ENCODE peak calls at places on chromosome 7, in four cellular contexts. X is iris pigment epithelial cell; D is activated CD8-positive, alpha-beta memory T cell treated with anti-CD3 and anti-CD28 coated beads for 48 hours; N is SJSA1. C is an unnamed sample.

GRCh38 chr7:135773451-135773850 is 24.8 kb upstream of the FAM180A start:
- DNase-seq in X (no peak), D (no peak), N (no peak), C (no peak)

GRCh38 chr7:109318146-109318545 is 748.5 kb downstream of the DNAJB9 start:
- DNase-seq in X (no peak), D (no peak), N (no peak), C (no peak)

GRCh38 chr7:100100420-100101015 is 679 bp downstream of the MCM7 start:
- DNase-seq in X (peak), D (peak), N (peak), C (peak)

GRCh38 chr7:94763268-94763667 is 107.3 kb upstream of the SGCE start:
- DNase-seq in X (peak), D (no peak), N (no peak), C (no peak)

GRCh38 chr7:151271699-151272355 is 23.3 kb upstream of the SMARCD3 start:
- DNase-seq in X (peak), D (no peak), N (no peak), C (no peak)

GRCh38 chr7:134553976-134554375 is 5.1 kb downstream of the AKR1B15 start:
- DNase-seq in X (peak), D (no peak), N (no peak), C (no peak)

GRCh38 chr7:73827568-73828106 is 3.2 kb upstream of the CLDN4 start:
- DNase-seq in X (no peak), D (no peak), N (no peak), C (no peak)

GRCh38 chr7:129824291-129825004 is 128.3 kb downstream of the UBE2H start:
- DNase-seq in X (no peak), D (no peak), N (no peak), C (no peak)

GRCh38 chr7:142328006-142328405 is 70.1 kb upstream of the PRSS58 start:
- DNase-seq in X (no peak), D (no peak), N (no peak), C (no peak)

GRCh38 chr7:37062019-37062418 is 337.7 kb upstream of the AOAH start:
- DNase-seq in X (no peak), D (no peak), N (no peak), C (no peak)

GRCh38 chr7:35253182-35253679 is 669 bp downstream of the TBX20 start:
- DNase-seq in X (no peak), D (no peak), N (no peak), C (no peak)

GRCh38 chr7:106818736-106819135 is 46.3 kb upstream of the PIK3CG start:
- DNase-seq in X (no peak), D (no peak), N (no peak), C (no peak)

GRCh38 chr7:107384025-107384424 is 85.8 kb upstream of the GPR22 start:
- DNase-seq in X (no peak), D (no peak), N (no peak), C (no peak)

GRCh38 chr7:137453356-137453755 is 109.8 kb upstream of the PTN start:
- DNase-seq in X (no peak), D (no peak), N (no peak), C (no peak)

GRCh38 chr7:89103564-89103963 is 308.0 kb upstream of the TEX47 start:
- DNase-seq in X (no peak), D (no peak), N (no peak), C (no peak)

GRCh38 chr7:121433775-121434174 is 37.7 kb upstream of the FAM3C start:
- DNase-seq in X (no peak), D (no peak), N (no peak), C (no peak)

GRCh38 chr7:34603711-34604444 is 54.1 kb upstream of the NPSR1 start:
- DNase-seq in X (no peak), D (no peak), N (no peak), C (no peak)

GRCh38 chr7:81161459-81162075 is 242.7 kb upstream of the SEMA3C start:
- DNase-seq in X (peak), D (no peak), N (no peak), C (no peak)

GRCh38 chr7:111587715-111588433 is 25.6 kb upstream of the IMMP2L start:
- DNase-seq in X (peak), D (no peak), N (no peak), C (no peak)

GRCh38 chr7:24573554-24574338 is 494 bp downstream of the PALS2 start:
- DNase-seq in X (peak), D (no peak), N (peak), C (peak)

GRCh38 chr7:71615017-71615416 is 483.1 kb downstream of the GALNT17 start:
- DNase-seq in X (no peak), D (no peak), N (no peak), C (no peak)

GRCh38 chr7:142803901-142804300 is 33.1 kb downstream of the PRSS2 start:
- DNase-seq in X (no peak), D (no peak), N (no peak), C (no peak)

GRCh38 chr7:80841566-80842478 is 77.0 kb downstream of the SEMA3C start:
- DNase-seq in X (peak), D (no peak), N (peak), C (no peak)

GRCh38 chr7:25894902-25895791 is 256.9 kb upstream of the NFE2L3 start:
- DNase-seq in X (peak), D (peak), N (no peak), C (peak)

GRCh38 chr7:38215734-38216670 is 38.0 kb downstream of the STARD3NL start:
- DNase-seq in X (peak), D (peak), N (peak), C (peak)

GRCh38 chr7:149459540-149460433 is 1.1 kb downstream of the ZNF777 start:
- DNase-seq in X (peak), D (no peak), N (no peak), C (no peak)

GRCh38 chr7:132915652-132916051 is 166.2 kb downstream of the CHCHD3 start:
- DNase-seq in X (no peak), D (no peak), N (no peak), C (no peak)

GRCh38 chr7:158430308-158431034 is 157.2 kb downstream of the PTPRN2 start:
- DNase-seq in X (no peak), D (no peak), N (peak), C (no peak)

GRCh38 chr7:109984726-109985125 is 1106.2 kb upstream of the LRRN3 start:
- DNase-seq in X (no peak), D (no peak), N (no peak), C (no peak)

C was measured in omental fat pad.